ENCODE peak calls at places on chromosomes 13 and 19, in five cellular contexts. R is A172, W is natural killer cell, X is mesenchymal stem cell, P is foreskin melanocyte. Q is an unnamed sample.

GRCh38 chr19:11570039-11570462 is 7.4 kb downstream of the ACP5 start:
- DNase-seq in X (no peak), R (no peak), W (no peak), P (no peak), Q (no peak)

GRCh38 chr13:37597477-37597876 is 1.1 kb downstream of the POSTN start:
- DNase-seq in W (no peak), P (no peak), R (no peak), X (no peak), Q (no peak)

GRCh38 chr13:74987124-74987690 is 494.8 kb downstream of the TBC1D4 start:
- DNase-seq in W (no peak), X (no peak), P (no peak), R (no peak), Q (no peak)

GRCh38 chr13:20270163-20270865 is 38.2 kb upstream of the GJB6 start:
- DNase-seq in W (no peak), P (no peak), R (no peak), X (no peak), Q (no peak)

GRCh38 chr13:28657784-28658538 is 969 bp upstream of the POMP start:
- DNase-seq in R (peak), X (peak), P (no peak), W (no peak), Q (no peak)

GRCh38 chr19:39390460-39390758 is 497 bp downstream of the PAF1 start:
- DNase-seq in R (peak), X (no peak), W (no peak), P (no peak), Q (peak)

GRCh38 chr19:39199025-39199424 is 2.3 kb downstream of the NCCRP1 start:
- DNase-seq in W (no peak), P (peak), R (no peak), X (peak), Q (no peak)

GRCh38 chr13:27358420-27358819 is 66.0 kb upstream of the GTF3A start:
- DNase-seq in R (no peak), P (no peak), W (no peak), X (no peak), Q (no peak)

GRCh38 chr19:53813996-53814395 is 10.1 kb downstream of the NLRP12 start:
- DNase-seq in W (no peak), P (no peak), X (no peak), R (peak), Q (no peak)

GRCh38 chr19:6811906-6812305 is 39.4 kb downstream of the VAV1 start:
- DNase-seq in R (peak), P (peak), W (no peak), X (no peak), Q (no peak)

Q was measured in mucosa of gallbladder.